ENCODE peak calls at places on chromosomes 1 and 21, in eight cellular contexts. C is heart left ventricle, G is left ventricle myocardium inferior, L is brain microvascular endothelial cell, S is kidney, Y is fibroblast of lung, A is lung, J is heart right ventricle. E is an unnamed sample.
A peak's percentile ranks its signal among the peaks of the same experiment; 100 is the strongest.

GRCh38 chr1:91635763-91636162 is 135.1 kb downstream of the CDC7 start:
- DNase-seq in C (no peak), G (no peak), L (no peak), S (no peak), Y (no peak), A (no peak), J (no peak), E (no peak)

GRCh38 chr1:185742403-185742802 is 8.2 kb downstream of the HMCN1 start:
- DNase-seq in C (no peak), G (no peak), L (no peak), S (no peak), Y (no peak), A (no peak), J (no peak), E (no peak)

GRCh38 chr1:68955424-68955823 is 458.5 kb upstream of the DEPDC1 start:
- DNase-seq in C (no peak), G (no peak), L (no peak), S (no peak), Y (peak; percentile 71), A (no peak), J (peak; percentile 5), E (no peak)

GRCh38 chr1:27106561-27107323 is 48.2 kb downstream of the SLC9A1 start:
- DNase-seq in C (no peak), G (no peak), L (no peak), S (no peak), Y (no peak), A (no peak), J (no peak), E (no peak)

GRCh38 chr1:180165509-180166435 is 11.1 kb downstream of the QSOX1 start:
- DNase-seq in C (no peak), G (no peak), L (no peak), S (no peak), Y (no peak), A (no peak), J (no peak), E (no peak)

GRCh38 chr1:205396972-205397616 is 24.8 kb downstream of the LEMD1 start:
- DNase-seq in C (no peak), G (no peak), L (peak; percentile 32), S (no peak), Y (peak; percentile 30), A (no peak), J (peak; percentile 30), E (no peak)

GRCh38 chr1:12637693-12638092 is 6.2 kb upstream of the AADACL4 start:
- DNase-seq in C (no peak), G (no peak), L (no peak), S (no peak), Y (no peak), A (no peak), J (no peak), E (no peak)

GRCh38 chr21:32437729-32438128 is 25.2 kb downstream of the EVA1C start:
- DNase-seq in C (no peak), G (no peak), L (no peak), S (no peak), Y (no peak), A (no peak), J (peak; percentile 59), E (no peak)

GRCh38 chr1:33872681-33873080 is 8.8 kb downstream of the HMGB4 start:
- DNase-seq in C (no peak), G (no peak), L (no peak), S (no peak), Y (peak; percentile 73), A (no peak), J (no peak), E (no peak)

GRCh38 chr1:165354739-165355138 is 1.8 kb downstream of the LMX1A start:
- DNase-seq in C (no peak), G (no peak), L (no peak), S (no peak), Y (no peak), A (no peak), J (no peak), E (no peak)

GRCh38 chr1:108617008-108617723 is 43.7 kb downstream of the HENMT1 start:
- DNase-seq in C (no peak), G (no peak), L (no peak), S (no peak), Y (no peak), A (no peak), J (no peak), E (no peak)

GRCh38 chr1:46996659-46997281 is 26.7 kb upstream of the CYP4X1 start:
- DNase-seq in C (no peak), G (no peak), L (no peak), S (no peak), Y (no peak), A (no peak), J (no peak), E (no peak)

GRCh38 chr1:211247921-211248320 is 11.2 kb upstream of the RCOR3 start:
- DNase-seq in C (no peak), G (no peak), L (no peak), S (no peak), Y (peak; percentile 6), A (peak; percentile 33), J (no peak), E (no peak)

GRCh38 chr1:225888898-225889690 is at the start of gene LEFTY1:
- DNase-seq in C (no peak), G (no peak), L (no peak), S (peak; percentile 71), Y (no peak), A (no peak), J (no peak), E (no peak)

GRCh38 chr1:21246905-21247642 is 43.2 kb downstream of the ECE1 start:
- DNase-seq in C (no peak), G (no peak), L (no peak), S (no peak), Y (no peak), A (no peak), J (no peak), E (no peak)

GRCh38 chr1:239811211-239811902 is 280.3 kb upstream of the FMN2 start:
- DNase-seq in C (no peak), G (no peak), L (no peak), S (no peak), Y (peak; percentile 33), A (no peak), J (no peak), E (no peak)

GRCh38 chr1:220921991-220922390 is 42.7 kb downstream of the HLX start:
- DNase-seq in C (no peak), G (no peak), L (no peak), S (no peak), Y (no peak), A (no peak), J (no peak), E (no peak)

GRCh38 chr1:60802884-60803283 is 279.5 kb upstream of the NFIA start:
- DNase-seq in C (no peak), G (no peak), L (no peak), S (no peak), Y (no peak), A (no peak), J (no peak), E (no peak)

GRCh38 chr1:92446990-92447681 is 39.6 kb downstream of the GFI1 start:
- DNase-seq in C (no peak), G (no peak), L (peak; percentile 42), S (no peak), Y (peak; percentile 58), A (no peak), J (no peak), E (no peak)

GRCh38 chr1:180548686-180549326 is 10.0 kb upstream of the OVAAL start:
- DNase-seq in C (no peak), G (no peak), L (no peak), S (no peak), Y (peak; percentile 18), A (no peak), J (no peak), E (no peak)

GRCh38 chr1:12595839-12596821 is 21.9 kb downstream of the DHRS3 start:
- DNase-seq in C (peak; percentile 92), G (peak; percentile 91), L (peak; percentile 99), S (peak; percentile 97), Y (peak; percentile 99), A (peak; percentile 80), J (peak; percentile 83), E (peak; percentile 91)

GRCh38 chr1:44644806-44645205 is 29.5 kb downstream of the TMEM53 start:
- DNase-seq in C (no peak), G (no peak), L (no peak), S (no peak), Y (no peak), A (no peak), J (no peak), E (no peak)
- H3K27ac ChIP-seq in C (peak overlapping the region; percentile 82), G (peak overlapping the region; percentile 59), L (no peak overlapping the region), S (no peak overlapping the region), Y (no peak overlapping the region), A (no peak overlapping the region), J (peak overlapping the region; percentile 15), E (peak overlapping the region; percentile 90)

DNA sequence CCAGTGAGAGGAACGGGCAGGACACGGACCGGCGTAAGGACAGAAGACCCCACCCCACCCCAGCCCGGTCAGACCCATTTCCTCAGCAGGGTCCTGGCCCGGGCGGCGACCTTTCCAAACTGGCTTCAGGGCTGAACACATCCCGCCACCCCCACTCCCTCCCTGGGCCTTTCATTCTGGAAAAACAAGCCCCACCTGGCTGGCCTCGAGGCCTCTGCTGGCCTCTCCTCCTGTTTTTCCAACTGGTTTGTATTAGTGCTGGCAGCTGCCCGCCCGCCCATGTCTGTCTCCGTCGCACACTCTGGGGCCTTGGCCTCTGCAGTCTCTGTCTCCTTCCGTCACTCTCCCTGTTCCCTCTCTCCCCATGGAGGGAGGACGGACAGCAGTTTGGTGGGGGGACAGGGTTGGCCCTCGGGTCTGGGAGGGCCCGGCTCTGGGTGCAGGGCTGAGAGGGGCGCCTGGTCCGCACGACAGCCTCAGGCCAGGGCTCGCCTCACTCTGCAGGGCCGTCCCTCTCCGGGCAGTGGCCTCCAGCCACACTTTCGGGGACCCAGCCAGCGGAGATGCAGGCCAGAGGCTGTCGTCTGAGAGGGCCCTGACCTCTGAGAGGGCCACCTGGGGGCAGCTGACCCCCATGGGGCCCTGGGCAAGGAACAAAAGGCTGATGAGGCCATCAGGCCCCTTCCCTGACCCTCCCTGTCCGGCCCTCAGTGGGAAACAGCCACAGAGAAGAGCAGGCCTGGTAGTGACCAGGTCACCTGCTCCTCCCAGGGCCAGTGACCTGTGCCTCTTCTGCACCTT is 1.5 kb upstream of the MXRA8 start:
- DNase-seq in C (peak; percentile 75), G (peak; percentile 60), L (no peak), S (peak; percentile 81), Y (peak; percentile 86), A (no peak), J (peak; percentile 65), E (no peak)
- H3K4me3 ChIP-seq in C (peak overlapping the region; percentile 54), G (peak overlapping the region; percentile 69), L (peak overlapping the region; percentile 15), S (no peak overlapping the region), Y (peak overlapping the region; percentile 98), A (no peak overlapping the region), J (no peak overlapping the region), E (peak overlapping the region; percentile 4)

DNA sequence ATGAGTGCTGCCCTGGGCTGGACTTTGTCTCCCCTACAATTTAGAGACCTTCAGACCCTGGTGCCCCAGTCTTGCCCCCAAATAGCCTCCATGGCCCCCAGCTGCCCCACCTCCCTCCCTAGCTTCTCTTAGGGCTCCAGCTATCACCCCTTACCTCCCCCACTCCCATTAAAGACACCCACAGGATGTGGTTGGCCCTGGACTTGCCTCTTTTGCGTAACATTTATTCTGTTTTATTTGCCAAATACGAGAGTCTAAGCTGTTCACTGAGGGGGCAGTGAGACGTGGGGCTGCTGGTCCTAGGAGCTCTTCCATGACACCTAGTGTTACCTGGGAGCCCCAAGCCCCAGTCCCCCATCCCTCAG is 4.5 kb downstream of the ZC3H12A start:
- DNase-seq in C (no peak), G (no peak), L (no peak), S (no peak), Y (peak; percentile 54), A (no peak), J (no peak), E (no peak)
- TF ChIP-seq CTCF in C (no peak), G (no peak), L (no peak), S (no peak), Y (no peak), A (no peak), J (no peak), E (no peak)

GRCh38 chr1:67586596-67586995 is 98.4 kb upstream of the GADD45A start:
- DNase-seq in C (no peak), G (no peak), L (peak; percentile 51), S (no peak), Y (peak; percentile 67), A (no peak), J (no peak), E (no peak)
- H3K27ac ChIP-seq in C (no peak overlapping the region), G (peak overlapping the region; percentile 37), L (no peak overlapping the region), S (no peak overlapping the region), Y (no peak overlapping the region), A (no peak overlapping the region), J (no peak overlapping the region), E (no peak overlapping the region)

E was measured in AG04450.